ENCODE peak calls at places on chromosome 2, in five cellular contexts. P is lower lobe of right lung; O is CD8-positive, alpha-beta T cell; I is stimulated activated CD4-positive, alpha-beta T cell treated with anti-CD3 and anti-CD28 coated beads, Interleukin-2, amount 100 ng/mL, for 48 hours; R is ecto neural progenitor cell. L is an unnamed sample.

GRCh38 chr2:121081701-121082100 is 203.3 kb downstream of the TFCP2L1 start:
- DNase-seq in P (no peak), O (no peak), R (no peak), I (no peak), L (no peak)

GRCh38 chr2:67917332-67918054 is 145.3 kb downstream of the C1D start:
- DNase-seq in O (no peak), R (no peak), I (no peak), P (no peak), L (no peak)

GRCh38 chr2:104378853-104379374 is 475.0 kb upstream of the POU3F3 start:
- DNase-seq in O (no peak), I (no peak), R (peak; percentile 54), P (no peak), L (no peak)

GRCh38 chr2:238090887-238091286 is 9.3 kb upstream of the ESPNL start:
- DNase-seq in P (no peak), O (no peak), I (no peak), R (no peak), L (peak; percentile 59)

GRCh38 chr2:85666937-85667336 is 1.1 kb downstream of the SFTPB start:
- DNase-seq in O (no peak), P (no peak), R (no peak), I (no peak), L (no peak)

GRCh38 chr2:232292395-232293154 is 86.0 kb upstream of the ALPP start:
- DNase-seq in P (peak; percentile 60), I (peak; percentile 57), O (no peak), R (peak; percentile 80), L (no peak)

GRCh38 chr2:221572821-221573429 is 821 bp upstream of the EPHA4 start:
- DNase-seq in R (peak; percentile 81), I (peak; percentile 21), O (no peak), P (peak; percentile 61), L (peak; percentile 87)

GRCh38 chr2:127721311-127721977 is 20.1 kb downstream of the SFT2D3 start:
- DNase-seq in I (no peak), O (no peak), R (no peak), P (no peak), L (no peak)

GRCh38 chr2:111148925-111149324 is 28.2 kb downstream of the BCL2L11 start:
- DNase-seq in I (no peak), O (no peak), P (no peak), R (no peak), L (no peak)

L was measured in osteocyte.